ENCODE peak calls at places on chromosomes 5 and 9, in nine cellular contexts. W is DMS153, H is HT-29, G is ELF-1, A is Caki2, F is AG08396, Q is HEK293T, K is neuronal stem cell, Y is mammary epithelial cell. O is an unnamed sample.

GRCh38 chr5:151095341-151096000 is 14.6 kb upstream of the TNIP1 start:
- DNase-seq in W (no peak), H (peak), G (no peak), A (peak), F (no peak), Q (no peak), K (no peak), Y (no peak), O (no peak)

GRCh38 chr9:20624201-20625002 is 2.1 kb upstream of the MLLT3 start:
- DNase-seq in W (peak), H (peak), G (peak), A (peak), F (peak), Q (peak), K (peak), Y (peak), O (no peak)

GRCh38 chr5:134975843-134976242 is 8.1 kb downstream of the CATSPER3 start:
- DNase-seq in W (no peak), H (no peak), G (no peak), A (no peak), F (no peak), Q (no peak), K (no peak), Y (peak), O (no peak)

GRCh38 chr5:14714706-14715105 is 50.2 kb downstream of the OTULIN start:
- DNase-seq in W (peak), H (peak), G (no peak), A (no peak), F (no peak), Q (no peak), K (no peak), Y (no peak), O (no peak)

GRCh38 chr5:158979749-158980521 is 119.8 kb downstream of the EBF1 start:
- DNase-seq in W (peak), H (no peak), G (peak), A (peak), F (peak), Q (no peak), K (no peak), Y (peak), O (no peak)

GRCh38 chr9:94156549-94157407 is 72.5 kb downstream of the PTPDC1 start:
- DNase-seq in W (peak), H (peak), G (no peak), A (peak), F (no peak), Q (peak), K (no peak), Y (peak), O (no peak)

GRCh38 chr5:100709771-100710170 is 174.6 kb downstream of the FAM174A start:
- DNase-seq in W (no peak), H (no peak), G (no peak), A (no peak), F (no peak), Q (no peak), K (no peak), Y (no peak), O (no peak)

GRCh38 chr5:135050244-135050767 is 16.3 kb upstream of the PITX1 start:
- DNase-seq in W (no peak), H (no peak), G (no peak), A (no peak), F (no peak), Q (no peak), K (no peak), Y (no peak), O (no peak)

GRCh38 chr5:177336112-177336511 is 15.4 kb downstream of the LMAN2 start:
- DNase-seq in W (no peak), H (peak), G (peak), A (peak), F (peak), Q (no peak), K (no peak), Y (no peak), O (no peak)

GRCh38 chr5:73120222-73121108 is at the start of gene TMEM171:
- DNase-seq in W (no peak), H (peak), G (peak), A (peak), F (peak), Q (peak), K (peak), Y (peak), O (no peak)

GRCh38 chr5:75260708-75261107 is 24.0 kb upstream of the ANKRD31 start:
- DNase-seq in W (no peak), H (peak), G (no peak), A (peak), F (no peak), Q (no peak), K (no peak), Y (no peak), O (no peak)

GRCh38 chr9:37034938-37035471 is 937 bp upstream of the PAX5 start:
- DNase-seq in W (peak), H (no peak), G (peak), A (no peak), F (no peak), Q (no peak), K (no peak), Y (no peak), O (no peak)

GRCh38 chr5:173016621-173017046 is 33.1 kb downstream of the ATP6V0E1 start:
- DNase-seq in W (no peak), H (no peak), G (no peak), A (peak), F (peak), Q (no peak), K (no peak), Y (peak), O (no peak)

GRCh38 chr9:70046274-70047070 is 2.8 kb downstream of the MAMDC2 start:
- DNase-seq in W (peak), H (peak), G (peak), A (no peak), F (no peak), Q (no peak), K (no peak), Y (peak), O (no peak)

GRCh38 chr5:110031402-110032140 is 341.8 kb downstream of the MAN2A1 start:
- DNase-seq in W (no peak), H (peak), G (no peak), A (no peak), F (no peak), Q (no peak), K (no peak), Y (no peak), O (no peak)

GRCh38 chr9:87597710-87598200 is 100.1 kb downstream of the DAPK1 start:
- DNase-seq in W (no peak), H (no peak), G (no peak), A (no peak), F (no peak), Q (no peak), K (no peak), Y (no peak), O (no peak)

GRCh38 chr5:132008961-132009680 is 2.3 kb downstream of the ACSL6 start:
- DNase-seq in W (no peak), H (no peak), G (peak), A (no peak), F (peak), Q (no peak), K (no peak), Y (peak), O (no peak)

GRCh38 chr5:145466533-145466932 is 368.6 kb downstream of the PRELID2 start:
- DNase-seq in W (no peak), H (no peak), G (no peak), A (no peak), F (no peak), Q (no peak), K (no peak), Y (no peak), O (no peak)

GRCh38 chr9:33795281-33795680 is at the start of gene PRSS3:
- DNase-seq in W (no peak), H (no peak), G (no peak), A (no peak), F (no peak), Q (no peak), K (no peak), Y (no peak), O (no peak)

GRCh38 chr5:113806250-113806649 is 292.8 kb downstream of the YTHDC2 start:
- DNase-seq in W (no peak), H (peak), G (peak), A (no peak), F (peak), Q (no peak), K (peak), Y (peak), O (no peak)

GRCh38 chr9:19555214-19555613 is 146.4 kb downstream of the ACER2 start:
- DNase-seq in W (no peak), H (no peak), G (no peak), A (no peak), F (no peak), Q (no peak), K (no peak), Y (no peak), O (no peak)

GRCh38 chr9:110691002-110691549 is 22.5 kb downstream of the MUSK start:
- DNase-seq in W (no peak), H (no peak), G (peak), A (no peak), F (no peak), Q (no peak), K (no peak), Y (no peak), O (no peak)

GRCh38 chr5:56094579-56095361 is 100.0 kb upstream of the IL6ST start:
- DNase-seq in W (no peak), H (no peak), G (no peak), A (no peak), F (no peak), Q (no peak), K (no peak), Y (no peak), O (no peak)

GRCh38 chr5:154369682-154370081 is 76.1 kb upstream of the SAP30L start:
- DNase-seq in W (no peak), H (no peak), G (no peak), A (no peak), F (no peak), Q (no peak), K (no peak), Y (no peak), O (no peak)

GRCh38 chr9:136189394-136190236 is 15.3 kb downstream of the LHX3 start:
- DNase-seq in W (no peak), H (no peak), G (no peak), A (no peak), F (no peak), Q (no peak), K (no peak), Y (no peak), O (no peak)

GRCh38 chr9:14462950-14463349 is 149.0 kb upstream of the NFIB start:
- DNase-seq in W (no peak), H (no peak), G (no peak), A (no peak), F (no peak), Q (no peak), K (no peak), Y (no peak), O (no peak)

GRCh38 chr9:128969491-128969890 is 22.0 kb downstream of the NUP188 start:
- DNase-seq in W (no peak), H (no peak), G (no peak), A (no peak), F (no peak), Q (no peak), K (no peak), Y (no peak), O (no peak)

GRCh38 chr5:146221234-146221633 is 17.8 kb downstream of the RBM27 start:
- DNase-seq in W (no peak), H (no peak), G (no peak), A (no peak), F (no peak), Q (no peak), K (no peak), Y (no peak), O (no peak)

GRCh38 chr9:18861599-18862546 is 171.1 kb downstream of the SAXO1 start:
- DNase-seq in W (no peak), H (no peak), G (no peak), A (no peak), F (peak), Q (no peak), K (peak), Y (no peak), O (peak)

GRCh38 chr9:115837618-115838017 is 316.0 kb upstream of the PAPPA start:
- DNase-seq in W (no peak), H (no peak), G (no peak), A (no peak), F (no peak), Q (no peak), K (no peak), Y (no peak), O (no peak)

GRCh38 chr5:132057498-132058255 is 2.8 kb upstream of the IL3 start:
- DNase-seq in W (no peak), H (no peak), G (no peak), A (no peak), F (no peak), Q (no peak), K (no peak), Y (no peak), O (no peak)

GRCh38 chr9:112005939-112006338 is 109.3 kb downstream of the UGCG start:
- DNase-seq in W (no peak), H (no peak), G (no peak), A (no peak), F (no peak), Q (no peak), K (no peak), Y (no peak), O (no peak)

GRCh38 chr9:2560175-2560574 is 61.4 kb upstream of the VLDLR start:
- DNase-seq in W (peak), H (no peak), G (no peak), A (no peak), F (no peak), Q (no peak), K (no peak), Y (no peak), O (no peak)

GRCh38 chr5:137148656-137149055 is 350.5 kb downstream of the SPOCK1 start:
- DNase-seq in W (no peak), H (no peak), G (no peak), A (no peak), F (no peak), Q (no peak), K (no peak), Y (no peak), O (no peak)

GRCh38 chr5:172561151-172561550 is 79.9 kb upstream of the NEURL1B start:
- DNase-seq in W (no peak), H (no peak), G (no peak), A (no peak), F (peak), Q (no peak), K (no peak), Y (peak), O (no peak)

GRCh38 chr5:28927559-28928326 is 1889.4 kb upstream of the CDH9 start:
- DNase-seq in W (no peak), H (no peak), G (no peak), A (no peak), F (no peak), Q (no peak), K (no peak), Y (no peak), O (no peak)

GRCh38 chr5:11139471-11139870 is 378.4 kb upstream of the DAP start:
- DNase-seq in W (no peak), H (no peak), G (peak), A (no peak), F (no peak), Q (no peak), K (no peak), Y (no peak), O (no peak)

GRCh38 chr9:113417370-113417769 is 6.8 kb downstream of the C9orf43 start:
- DNase-seq in W (no peak), H (no peak), G (no peak), A (no peak), F (no peak), Q (no peak), K (no peak), Y (no peak), O (no peak)

GRCh38 chr5:136042156-136042555 is 13.4 kb downstream of the TGFBI start:
- DNase-seq in W (no peak), H (no peak), G (no peak), A (no peak), F (no peak), Q (no peak), K (no peak), Y (no peak), O (no peak)

O was measured in iPS DF 6.9.